ENCODE peak calls at places on chromosomes 4 and X, in ten cellular contexts. One of them, this sample, is unnamed.

GRCh38 chr4:162683659-162684370 is 482.9 kb downstream of the NAF1 start:
- ATAC-seq in upper lobe of right lung: no peak
- ATAC-seq in natural killer cell: no peak
- ATAC-seq in activated naive CD4-positive, alpha-beta T cell treated with anti-CD3 and anti-CD28 coated beads, Interleukin-2, amount 50 U/mL, for 72 hours: no peak
- ATAC-seq in foreskin keratinocyte: no peak
- ATAC-seq in GM23338: no peak
- ATAC-seq in activated CD4-positive, CD25-positive, alpha-beta regulatory T cell treated with anti-CD3 and anti-CD28 coated beads, Interleukin-2, amount 50 U/mL, for 24 hours: no peak
- ATAC-seq in activated naive CD8-positive, alpha-beta T cell treated with anti-CD3 and anti-CD28 coated beads, Interleukin-2, amount 50 U/mL, for 24 hours: no peak
- ATAC-seq in left lung: peak
- ATAC-seq in naive thymus-derived CD4-positive, alpha-beta T cell: no peak
- ATAC-seq in this sample: no peak

GRCh38 chrX:70672326-70672725 is 227.7 kb downstream of the DLG3 start:
- ATAC-seq in upper lobe of right lung: no peak
- ATAC-seq in natural killer cell: no peak
- ATAC-seq in activated naive CD4-positive, alpha-beta T cell treated with anti-CD3 and anti-CD28 coated beads, Interleukin-2, amount 50 U/mL, for 72 hours: peak
- ATAC-seq in foreskin keratinocyte: no peak
- ATAC-seq in GM23338: no peak
- ATAC-seq in activated CD4-positive, CD25-positive, alpha-beta regulatory T cell treated with anti-CD3 and anti-CD28 coated beads, Interleukin-2, amount 50 U/mL, for 24 hours: no peak
- ATAC-seq in activated naive CD8-positive, alpha-beta T cell treated with anti-CD3 and anti-CD28 coated beads, Interleukin-2, amount 50 U/mL, for 24 hours: peak
- ATAC-seq in left lung: no peak
- ATAC-seq in naive thymus-derived CD4-positive, alpha-beta T cell: no peak
- ATAC-seq in this sample: peak

GRCh38 chr4:95580226-95580625 is 31.5 kb upstream of the UNC5C start:
- ATAC-seq in upper lobe of right lung: no peak
- ATAC-seq in natural killer cell: no peak
- ATAC-seq in activated naive CD4-positive, alpha-beta T cell treated with anti-CD3 and anti-CD28 coated beads, Interleukin-2, amount 50 U/mL, for 72 hours: no peak
- ATAC-seq in foreskin keratinocyte: no peak
- ATAC-seq in GM23338: no peak
- ATAC-seq in activated CD4-positive, CD25-positive, alpha-beta regulatory T cell treated with anti-CD3 and anti-CD28 coated beads, Interleukin-2, amount 50 U/mL, for 24 hours: no peak
- ATAC-seq in activated naive CD8-positive, alpha-beta T cell treated with anti-CD3 and anti-CD28 coated beads, Interleukin-2, amount 50 U/mL, for 24 hours: no peak
- ATAC-seq in left lung: no peak
- ATAC-seq in naive thymus-derived CD4-positive, alpha-beta T cell: no peak
- ATAC-seq in this sample: no peak

GRCh38 chrX:11558972-11559371 is 106.7 kb downstream of the ARHGAP6 start:
- ATAC-seq in upper lobe of right lung: peak
- ATAC-seq in natural killer cell: peak
- ATAC-seq in activated naive CD4-positive, alpha-beta T cell treated with anti-CD3 and anti-CD28 coated beads, Interleukin-2, amount 50 U/mL, for 72 hours: peak
- ATAC-seq in foreskin keratinocyte: peak
- ATAC-seq in GM23338: peak
- ATAC-seq in activated CD4-positive, CD25-positive, alpha-beta regulatory T cell treated with anti-CD3 and anti-CD28 coated beads, Interleukin-2, amount 50 U/mL, for 24 hours: peak
- ATAC-seq in activated naive CD8-positive, alpha-beta T cell treated with anti-CD3 and anti-CD28 coated beads, Interleukin-2, amount 50 U/mL, for 24 hours: no peak
- ATAC-seq in left lung: no peak
- ATAC-seq in naive thymus-derived CD4-positive, alpha-beta T cell: peak
- ATAC-seq in this sample: no peak

GRCh38 chr4:186074189-186074588 is 5.2 kb downstream of the TLR3 start:
- ATAC-seq in upper lobe of right lung: peak
- ATAC-seq in natural killer cell: no peak
- ATAC-seq in activated naive CD4-positive, alpha-beta T cell treated with anti-CD3 and anti-CD28 coated beads, Interleukin-2, amount 50 U/mL, for 72 hours: no peak
- ATAC-seq in foreskin keratinocyte: no peak
- ATAC-seq in GM23338: no peak
- ATAC-seq in activated CD4-positive, CD25-positive, alpha-beta regulatory T cell treated with anti-CD3 and anti-CD28 coated beads, Interleukin-2, amount 50 U/mL, for 24 hours: no peak
- ATAC-seq in activated naive CD8-positive, alpha-beta T cell treated with anti-CD3 and anti-CD28 coated beads, Interleukin-2, amount 50 U/mL, for 24 hours: no peak
- ATAC-seq in left lung: peak
- ATAC-seq in naive thymus-derived CD4-positive, alpha-beta T cell: peak
- ATAC-seq in this sample: no peak

GRCh38 chr4:152464030-152464823 is 71.7 kb downstream of the FBXW7 start:
- ATAC-seq in upper lobe of right lung: peak
- ATAC-seq in natural killer cell: no peak
- ATAC-seq in activated naive CD4-positive, alpha-beta T cell treated with anti-CD3 and anti-CD28 coated beads, Interleukin-2, amount 50 U/mL, for 72 hours: no peak
- ATAC-seq in foreskin keratinocyte: no peak
- ATAC-seq in GM23338: no peak
- ATAC-seq in activated CD4-positive, CD25-positive, alpha-beta regulatory T cell treated with anti-CD3 and anti-CD28 coated beads, Interleukin-2, amount 50 U/mL, for 24 hours: no peak
- ATAC-seq in activated naive CD8-positive, alpha-beta T cell treated with anti-CD3 and anti-CD28 coated beads, Interleukin-2, amount 50 U/mL, for 24 hours: no peak
- ATAC-seq in left lung: peak
- ATAC-seq in naive thymus-derived CD4-positive, alpha-beta T cell: peak
- ATAC-seq in this sample: no peak

GRCh38 chr4:78768447-78769177 is 7.5 kb upstream of the BMP2K start:
- ATAC-seq in upper lobe of right lung: no peak
- ATAC-seq in natural killer cell: no peak
- ATAC-seq in activated naive CD4-positive, alpha-beta T cell treated with anti-CD3 and anti-CD28 coated beads, Interleukin-2, amount 50 U/mL, for 72 hours: peak
- ATAC-seq in foreskin keratinocyte: peak
- ATAC-seq in GM23338: no peak
- ATAC-seq in activated CD4-positive, CD25-positive, alpha-beta regulatory T cell treated with anti-CD3 and anti-CD28 coated beads, Interleukin-2, amount 50 U/mL, for 24 hours: peak
- ATAC-seq in activated naive CD8-positive, alpha-beta T cell treated with anti-CD3 and anti-CD28 coated beads, Interleukin-2, amount 50 U/mL, for 24 hours: peak
- ATAC-seq in left lung: no peak
- ATAC-seq in naive thymus-derived CD4-positive, alpha-beta T cell: peak
- ATAC-seq in this sample: peak

GRCh38 chr4:11904991-11905760 is 476.5 kb upstream of the HS3ST1 start:
- ATAC-seq in upper lobe of right lung: no peak
- ATAC-seq in natural killer cell: no peak
- ATAC-seq in activated naive CD4-positive, alpha-beta T cell treated with anti-CD3 and anti-CD28 coated beads, Interleukin-2, amount 50 U/mL, for 72 hours: no peak
- ATAC-seq in foreskin keratinocyte: no peak
- ATAC-seq in GM23338: no peak
- ATAC-seq in activated CD4-positive, CD25-positive, alpha-beta regulatory T cell treated with anti-CD3 and anti-CD28 coated beads, Interleukin-2, amount 50 U/mL, for 24 hours: no peak
- ATAC-seq in activated naive CD8-positive, alpha-beta T cell treated with anti-CD3 and anti-CD28 coated beads, Interleukin-2, amount 50 U/mL, for 24 hours: no peak
- ATAC-seq in left lung: peak
- ATAC-seq in naive thymus-derived CD4-positive, alpha-beta T cell: no peak
- ATAC-seq in this sample: no peak

GRCh38 chrX:45850197-45850774 is 649.6 kb upstream of the DIPK2B start:
- ATAC-seq in upper lobe of right lung: peak
- ATAC-seq in natural killer cell: peak
- ATAC-seq in activated naive CD4-positive, alpha-beta T cell treated with anti-CD3 and anti-CD28 coated beads, Interleukin-2, amount 50 U/mL, for 72 hours: peak
- ATAC-seq in foreskin keratinocyte: no peak
- ATAC-seq in GM23338: peak
- ATAC-seq in activated CD4-positive, CD25-positive, alpha-beta regulatory T cell treated with anti-CD3 and anti-CD28 coated beads, Interleukin-2, amount 50 U/mL, for 24 hours: no peak
- ATAC-seq in activated naive CD8-positive, alpha-beta T cell treated with anti-CD3 and anti-CD28 coated beads, Interleukin-2, amount 50 U/mL, for 24 hours: no peak
- ATAC-seq in left lung: peak
- ATAC-seq in naive thymus-derived CD4-positive, alpha-beta T cell: no peak
- ATAC-seq in this sample: peak

GRCh38 chr4:40731792-40732245 is 17.9 kb upstream of the NSUN7 start:
- ATAC-seq in upper lobe of right lung: peak
- ATAC-seq in natural killer cell: no peak
- ATAC-seq in activated naive CD4-positive, alpha-beta T cell treated with anti-CD3 and anti-CD28 coated beads, Interleukin-2, amount 50 U/mL, for 72 hours: peak
- ATAC-seq in foreskin keratinocyte: no peak
- ATAC-seq in GM23338: no peak
- ATAC-seq in activated CD4-positive, CD25-positive, alpha-beta regulatory T cell treated with anti-CD3 and anti-CD28 coated beads, Interleukin-2, amount 50 U/mL, for 24 hours: peak
- ATAC-seq in activated naive CD8-positive, alpha-beta T cell treated with anti-CD3 and anti-CD28 coated beads, Interleukin-2, amount 50 U/mL, for 24 hours: peak
- ATAC-seq in left lung: peak
- ATAC-seq in naive thymus-derived CD4-positive, alpha-beta T cell: peak
- ATAC-seq in this sample: peak

GRCh38 chr4:107870916-107871786 is 46.4 kb downstream of the SGMS2 start:
- ATAC-seq in upper lobe of right lung: peak
- ATAC-seq in natural killer cell: no peak
- ATAC-seq in activated naive CD4-positive, alpha-beta T cell treated with anti-CD3 and anti-CD28 coated beads, Interleukin-2, amount 50 U/mL, for 72 hours: no peak
- ATAC-seq in foreskin keratinocyte: no peak
- ATAC-seq in GM23338: no peak
- ATAC-seq in activated CD4-positive, CD25-positive, alpha-beta regulatory T cell treated with anti-CD3 and anti-CD28 coated beads, Interleukin-2, amount 50 U/mL, for 24 hours: no peak
- ATAC-seq in activated naive CD8-positive, alpha-beta T cell treated with anti-CD3 and anti-CD28 coated beads, Interleukin-2, amount 50 U/mL, for 24 hours: no peak
- ATAC-seq in left lung: peak
- ATAC-seq in naive thymus-derived CD4-positive, alpha-beta T cell: no peak
- ATAC-seq in this sample: no peak

GRCh38 chr4:118968813-118969212 is 80.2 kb downstream of the SYNPO2 start:
- ATAC-seq in upper lobe of right lung: no peak
- ATAC-seq in natural killer cell: no peak
- ATAC-seq in activated naive CD4-positive, alpha-beta T cell treated with anti-CD3 and anti-CD28 coated beads, Interleukin-2, amount 50 U/mL, for 72 hours: no peak
- ATAC-seq in foreskin keratinocyte: no peak
- ATAC-seq in GM23338: peak
- ATAC-seq in activated CD4-positive, CD25-positive, alpha-beta regulatory T cell treated with anti-CD3 and anti-CD28 coated beads, Interleukin-2, amount 50 U/mL, for 24 hours: no peak
- ATAC-seq in activated naive CD8-positive, alpha-beta T cell treated with anti-CD3 and anti-CD28 coated beads, Interleukin-2, amount 50 U/mL, for 24 hours: no peak
- ATAC-seq in left lung: peak
- ATAC-seq in naive thymus-derived CD4-positive, alpha-beta T cell: no peak
- ATAC-seq in this sample: no peak

GRCh38 chrX:155046129-155046810 is 19.6 kb downstream of the FUNDC2 start:
- ATAC-seq in upper lobe of right lung: no peak
- ATAC-seq in natural killer cell: no peak
- ATAC-seq in activated naive CD4-positive, alpha-beta T cell treated with anti-CD3 and anti-CD28 coated beads, Interleukin-2, amount 50 U/mL, for 72 hours: no peak
- ATAC-seq in foreskin keratinocyte: no peak
- ATAC-seq in GM23338: no peak
- ATAC-seq in activated CD4-positive, CD25-positive, alpha-beta regulatory T cell treated with anti-CD3 and anti-CD28 coated beads, Interleukin-2, amount 50 U/mL, for 24 hours: no peak
- ATAC-seq in activated naive CD8-positive, alpha-beta T cell treated with anti-CD3 and anti-CD28 coated beads, Interleukin-2, amount 50 U/mL, for 24 hours: no peak
- ATAC-seq in left lung: no peak
- ATAC-seq in naive thymus-derived CD4-positive, alpha-beta T cell: no peak
- ATAC-seq in this sample: no peak

GRCh38 chr4:140633154-140633553 is 64.4 kb upstream of the UCP1 start:
- ATAC-seq in upper lobe of right lung: no peak
- ATAC-seq in natural killer cell: no peak
- ATAC-seq in activated naive CD4-positive, alpha-beta T cell treated with anti-CD3 and anti-CD28 coated beads, Interleukin-2, amount 50 U/mL, for 72 hours: no peak
- ATAC-seq in foreskin keratinocyte: no peak
- ATAC-seq in GM23338: no peak
- ATAC-seq in activated CD4-positive, CD25-positive, alpha-beta regulatory T cell treated with anti-CD3 and anti-CD28 coated beads, Interleukin-2, amount 50 U/mL, for 24 hours: no peak
- ATAC-seq in activated naive CD8-positive, alpha-beta T cell treated with anti-CD3 and anti-CD28 coated beads, Interleukin-2, amount 50 U/mL, for 24 hours: no peak
- ATAC-seq in left lung: no peak
- ATAC-seq in naive thymus-derived CD4-positive, alpha-beta T cell: no peak
- ATAC-seq in this sample: no peak

GRCh38 chrX:24996096-24996709 is 19.6 kb downstream of the ARX start:
- ATAC-seq in upper lobe of right lung: no peak
- ATAC-seq in natural killer cell: no peak
- ATAC-seq in activated naive CD4-positive, alpha-beta T cell treated with anti-CD3 and anti-CD28 coated beads, Interleukin-2, amount 50 U/mL, for 72 hours: no peak
- ATAC-seq in foreskin keratinocyte: no peak
- ATAC-seq in GM23338: peak
- ATAC-seq in activated CD4-positive, CD25-positive, alpha-beta regulatory T cell treated with anti-CD3 and anti-CD28 coated beads, Interleukin-2, amount 50 U/mL, for 24 hours: no peak
- ATAC-seq in activated naive CD8-positive, alpha-beta T cell treated with anti-CD3 and anti-CD28 coated beads, Interleukin-2, amount 50 U/mL, for 24 hours: no peak
- ATAC-seq in left lung: no peak
- ATAC-seq in naive thymus-derived CD4-positive, alpha-beta T cell: no peak
- ATAC-seq in this sample: no peak

GRCh38 chr4:21411086-21411485 is 537.5 kb downstream of the KCNIP4 start:
- ATAC-seq in upper lobe of right lung: no peak
- ATAC-seq in natural killer cell: no peak
- ATAC-seq in activated naive CD4-positive, alpha-beta T cell treated with anti-CD3 and anti-CD28 coated beads, Interleukin-2, amount 50 U/mL, for 72 hours: no peak
- ATAC-seq in foreskin keratinocyte: no peak
- ATAC-seq in GM23338: no peak
- ATAC-seq in activated CD4-positive, CD25-positive, alpha-beta regulatory T cell treated with anti-CD3 and anti-CD28 coated beads, Interleukin-2, amount 50 U/mL, for 24 hours: no peak
- ATAC-seq in activated naive CD8-positive, alpha-beta T cell treated with anti-CD3 and anti-CD28 coated beads, Interleukin-2, amount 50 U/mL, for 24 hours: no peak
- ATAC-seq in left lung: no peak
- ATAC-seq in naive thymus-derived CD4-positive, alpha-beta T cell: no peak
- ATAC-seq in this sample: no peak